ENCODE peak calls at places on chromosome 7, in nine cellular contexts. U is thoracic aorta; S is MCF 10A; A is NCI-H2081; R is HTR-8/SVneo; M is AG09309; D is A172; B is activated CD8-positive, alpha-beta memory T cell treated with anti-CD3 and anti-CD28 coated beads, Interleukin-2, amount 50 U/mL, for 48 hours; W is foreskin keratinocyte. Q is an unnamed sample.
A peak's percentile ranks its signal among the peaks of the same experiment; 100 is the strongest.

GRCh38 chr7:14001139-14001538 is 11.7 kb upstream of the ETV1 start:
- DNase-seq in U (no peak), S (no peak), A (no peak), R (no peak), M (no peak), D (no peak), B (no peak), W (no peak), Q (no peak)

GRCh38 chr7:140229591-140230516 is 53.1 kb upstream of the KDM7A start:
- DNase-seq in U (no peak), S (no peak), A (no peak), R (no peak), M (no peak), D (no peak), B (peak; percentile 83), W (no peak), Q (no peak)

GRCh38 chr7:1864126-1864940 is 194.3 kb downstream of the ELFN1 start:
- DNase-seq in U (no peak), S (no peak), A (no peak), R (no peak), M (no peak), D (no peak), B (no peak), W (no peak), Q (no peak)

GRCh38 chr7:41491752-41492405 is 211.0 kb downstream of the INHBA start:
- DNase-seq in U (no peak), S (no peak), A (no peak), R (no peak), M (no peak), D (no peak), B (no peak), W (no peak), Q (no peak)

GRCh38 chr7:112398534-112398933 is 51.7 kb upstream of the IFRD1 start:
- DNase-seq in U (no peak), S (no peak), A (no peak), R (no peak), M (no peak), D (no peak), B (no peak), W (no peak), Q (no peak)

GRCh38 chr7:100799037-100799896 is 28.1 kb downstream of the EPHB4 start:
- DNase-seq in U (no peak), S (peak; percentile 85), A (peak; percentile 43), R (peak; percentile 34), M (peak; percentile 10), D (peak; percentile 62), B (peak; percentile 75), W (peak; percentile 57), Q (no peak)

GRCh38 chr7:158550886-158551452 is 36.7 kb downstream of the PTPRN2 start:
- DNase-seq in U (no peak), S (no peak), A (no peak), R (no peak), M (no peak), D (no peak), B (no peak), W (no peak), Q (no peak)

GRCh38 chr7:7251742-7252141 is 69.4 kb downstream of the C1GALT1 start:
- DNase-seq in U (no peak), S (no peak), A (no peak), R (no peak), M (no peak), D (no peak), B (no peak), W (no peak), Q (no peak)

GRCh38 chr7:42479452-42480303 is 242.7 kb upstream of the GLI3 start:
- DNase-seq in U (no peak), S (no peak), A (no peak), R (no peak), M (no peak), D (no peak), B (no peak), W (peak; percentile 7), Q (no peak)

GRCh38 chr7:4133491-4134044 is 548.5 kb upstream of the FOXK1 start:
- DNase-seq in U (no peak), S (no peak), A (no peak), R (no peak), M (no peak), D (no peak), B (no peak), W (no peak), Q (no peak)

GRCh38 chr7:139572071-139572470 is 48.6 kb downstream of the CLEC2L start:
- DNase-seq in U (no peak), S (no peak), A (no peak), R (no peak), M (no peak), D (no peak), B (no peak), W (no peak), Q (peak; percentile 59)

GRCh38 chr7:79988642-79989041 is 146.0 kb upstream of the GNAI1 start:
- DNase-seq in U (no peak), S (no peak), A (no peak), R (no peak), M (no peak), D (peak; percentile 40), B (no peak), W (peak; percentile 77), Q (no peak)

GRCh38 chr7:2708041-2708440 is 20.0 kb downstream of the AMZ1 start:
- DNase-seq in U (no peak), S (no peak), A (no peak), R (no peak), M (no peak), D (no peak), B (no peak), W (no peak), Q (no peak)

GRCh38 chr7:7977774-7978173 is 9.2 kb downstream of the GLCCI1 start:
- DNase-seq in U (no peak), S (no peak), A (no peak), R (no peak), M (no peak), D (no peak), B (no peak), W (no peak), Q (no peak)

GRCh38 chr7:132368246-132368900 is 207.9 kb downstream of the PLXNA4 start:
- DNase-seq in U (no peak), S (no peak), A (peak; percentile 83), R (no peak), M (no peak), D (no peak), B (no peak), W (no peak), Q (no peak)

GRCh38 chr7:85573346-85573745 is 386.5 kb upstream of the SEMA3D start:
- DNase-seq in U (no peak), S (no peak), A (no peak), R (no peak), M (no peak), D (no peak), B (no peak), W (no peak), Q (no peak)

GRCh38 chr7:55054252-55054651 is 35.4 kb downstream of the EGFR start:
- DNase-seq in U (no peak), S (no peak), A (no peak), R (no peak), M (no peak), D (no peak), B (no peak), W (no peak), Q (peak; percentile 73)

GRCh38 chr7:149741629-149742028 is 31.8 kb downstream of the ZNF467 start:
- DNase-seq in U (no peak), S (no peak), A (peak; percentile 13), R (no peak), M (peak; percentile 5), D (no peak), B (no peak), W (no peak), Q (no peak)

GRCh38 chr7:31051598-31052503 is at the start of gene ADCYAP1R1:
- DNase-seq in U (no peak), S (no peak), A (peak; percentile 19), R (no peak), M (no peak), D (no peak), B (no peak), W (no peak), Q (no peak)

GRCh38 chr7:118245267-118246040 is 20.9 kb downstream of the ANKRD7 start:
- DNase-seq in U (no peak), S (no peak), A (no peak), R (no peak), M (no peak), D (peak; percentile 7), B (no peak), W (no peak), Q (no peak)

GRCh38 chr7:21108182-21108581 is 319.7 kb upstream of the SP4 start:
- DNase-seq in U (no peak), S (no peak), A (peak; percentile 85), R (no peak), M (no peak), D (no peak), B (no peak), W (peak; percentile 68), Q (no peak)

GRCh38 chr7:100865971-100866720 is 1.0 kb upstream of the TRIP6 start:
- DNase-seq in U (no peak), S (peak; percentile 83), A (no peak), R (no peak), M (no peak), D (peak; percentile 87), B (peak; percentile 72), W (peak; percentile 77), Q (peak; percentile 85)

GRCh38 chr7:92448185-92448747 is 984 bp downstream of the GATAD1 start:
- DNase-seq in U (peak; percentile 8), S (peak; percentile 67), A (peak; percentile 45), R (peak; percentile 7), M (peak; percentile 21), D (peak; percentile 60), B (peak; percentile 66), W (peak; percentile 72), Q (peak; percentile 78)

GRCh38 chr7:156703209-156703608 is 62.6 kb downstream of the RNF32 start:
- DNase-seq in U (no peak), S (no peak), A (no peak), R (no peak), M (no peak), D (no peak), B (no peak), W (no peak), Q (no peak)

GRCh38 chr7:91112902-91113321 is 151.3 kb upstream of the FZD1 start:
- DNase-seq in U (no peak), S (no peak), A (no peak), R (no peak), M (peak; percentile 57), D (no peak), B (no peak), W (peak; percentile 50), Q (no peak)

GRCh38 chr7:13327669-13328068 is 640.2 kb downstream of the ARL4A start:
- DNase-seq in U (no peak), S (no peak), A (peak; percentile 18), R (peak; percentile 10), M (peak; percentile 78), D (peak; percentile 91), B (no peak), W (peak; percentile 5), Q (no peak)

GRCh38 chr7:143407296-143408246 is 1.1 kb downstream of the EPHA1 start:
- DNase-seq in U (no peak), S (no peak), A (no peak), R (no peak), M (no peak), D (peak; percentile 27), B (no peak), W (no peak), Q (no peak)

GRCh38 chr7:80129785-80130184 is 4.8 kb upstream of the GNAI1 start:
- DNase-seq in U (no peak), S (no peak), A (no peak), R (no peak), M (no peak), D (no peak), B (no peak), W (no peak), Q (no peak)

GRCh38 chr7:72446131-72446530 is 34.0 kb upstream of the CALN1 start:
- DNase-seq in U (no peak), S (no peak), A (no peak), R (no peak), M (no peak), D (no peak), B (no peak), W (no peak), Q (no peak)

GRCh38 chr7:47518827-47519226 is 63.1 kb downstream of the TNS3 start:
- DNase-seq in U (no peak), S (no peak), A (no peak), R (no peak), M (no peak), D (no peak), B (no peak), W (no peak), Q (peak; percentile 79)